ENCODE peak calls at places on chromosome 18, in seven cellular contexts. D, U, P, A, E, K and F are unnamed samples. For H3K36me3 and H3K27me3, the result is how much of the 10 kb centered on the place peaks cover.

GRCh38 chr18:4510709-4511108 is 55.6 kb upstream of the DLGAP1 start:
- DNase-seq in U (no peak), D (no peak), P (no peak), E (no peak), A (no peak), K (no peak), F (no peak)

GRCh38 chr18:23887493-23887892 is 127.1 kb upstream of the TTC39C start:
- DNase-seq in A (no peak), E (no peak), P (peak), K (no peak), D (no peak), U (no peak), F (no peak)

GRCh38 chr18:57359433-57359832 is 7.1 kb downstream of the ST8SIA3 start:
- DNase-seq in P (no peak), E (no peak), A (no peak), K (no peak), U (no peak), D (no peak), F (no peak)

GRCh38 chr18:78496095-78496494 is 483.5 kb upstream of the SALL3 start:
- DNase-seq in A (no peak), E (no peak), K (no peak), D (peak), U (no peak), P (peak), F (no peak)

GRCh38 chr18:69874058-69874457 is 73.6 kb downstream of the CD226 start:
- DNase-seq in E (peak), K (no peak), D (no peak), P (no peak), U (no peak), A (no peak), F (no peak)

GRCh38 chr18:13308369-13308768 is 89.8 kb downstream of the LDLRAD4 start:
- DNase-seq in P (no peak), U (no peak), D (no peak), A (no peak), E (no peak), K (no peak), F (no peak)

GRCh38 chr18:12921178-12921577 is 26.6 kb upstream of the SEH1L start:
- DNase-seq in D (no peak), K (no peak), E (no peak), U (peak), A (no peak), P (no peak), F (no peak)

GRCh38 chr18:56574827-56575226 is 63.6 kb downstream of the TXNL1 start:
- DNase-seq in U (no peak), K (no peak), A (no peak), E (no peak), D (no peak), P (no peak), F (no peak)

GRCh38 chr18:2850816-2851215 is 4.0 kb downstream of the EMILIN2 start:
- DNase-seq in U (no peak), K (no peak), E (peak), A (no peak), P (no peak), D (no peak), F (no peak)

GRCh38 chr18:63197246-63197791 is 122.2 kb downstream of the BCL2 start:
- DNase-seq in E (no peak), K (no peak), P (no peak), A (no peak), D (no peak), U (no peak), F (no peak)

GRCh38 chr18:4260107-4260506 is 195.0 kb downstream of the DLGAP1 start:
- DNase-seq in A (no peak), K (no peak), E (no peak), U (no peak), P (no peak), D (no peak), F (no peak)

GRCh38 chr18:47204908-47205522 is 28.9 kb upstream of the IER3IP1 start:
- DNase-seq in E (peak), P (no peak), U (peak), K (peak), A (no peak), D (no peak), F (no peak)

GRCh38 chr18:3931542-3932112 is 481.7 kb downstream of the TGIF1 start:
- DNase-seq in U (no peak), E (no peak), K (no peak), D (no peak), P (no peak), A (no peak), F (no peak)

GRCh38 chr18:33849731-33850130 is 271.7 kb downstream of the ASXL3 start:
- DNase-seq in E (no peak), P (no peak), U (no peak), K (no peak), A (no peak), D (no peak), F (no peak)

GRCh38 chr18:623760-624620 is 27.2 kb downstream of the CLUL1 start:
- DNase-seq in E (peak), D (peak), K (peak), U (peak), P (peak), A (no peak), F (no peak)

GRCh38 chr18:49023938-49024341 is 73.2 kb upstream of the SMAD7 start:
- DNase-seq in A (no peak), U (no peak), E (no peak), P (no peak), D (no peak), K (no peak), F (peak)

GRCh38 chr18:61824733-61825363 is 68.0 kb downstream of the RNF152 start:
- DNase-seq in K (no peak), E (peak), A (no peak), P (no peak), D (no peak), U (no peak), F (no peak)

GRCh38 chr18:36527740-36528455 is 230.4 kb downstream of the FHOD3 start:
- DNase-seq in K (peak), D (no peak), U (no peak), P (no peak), A (no peak), E (no peak), F (no peak)

GRCh38 chr18:48934708-48935432 is 15.9 kb downstream of the SMAD7 start:
- DNase-seq in A (no peak), K (no peak), D (no peak), U (no peak), P (no peak), E (peak), F (no peak)

GRCh38 chr18:37402735-37403099 is 162.9 kb downstream of the CELF4 start:
- DNase-seq in D (no peak), P (no peak), E (no peak), A (no peak), U (no peak), K (no peak), F (no peak)

GRCh38 chr18:13260927-13261471 is 42.4 kb downstream of the LDLRAD4 start:
- DNase-seq in U (no peak), P (no peak), E (no peak), A (no peak), D (no peak), K (no peak), F (no peak)

GRCh38 chr18:79988925-79989361 is 580 bp upstream of the TXNL4A start:
- DNase-seq in P (no peak), K (peak), A (no peak), E (peak), U (no peak), D (peak), F (no peak)

GRCh38 chr18:13629841-13630747 is 96.3 kb downstream of the FAM210A start:
- DNase-seq in D (no peak), E (peak), A (no peak), K (peak), P (peak), U (peak), F (no peak)

GRCh38 chr18:56383349-56383748 is 255.0 kb downstream of the TXNL1 start:
- DNase-seq in A (no peak), U (no peak), P (no peak), E (no peak), K (no peak), D (no peak), F (no peak)

GRCh38 chr18:8685141-8685913 is 20.0 kb upstream of the MTCL1 start:
- DNase-seq in U (no peak), A (no peak), K (no peak), E (peak), D (no peak), P (no peak), F (no peak)

GRCh38 chr18:58670561-58671121 is 624 bp upstream of the MALT1 start:
- DNase-seq in D (no peak), E (no peak), P (no peak), A (no peak), U (no peak), K (no peak), F (peak)

GRCh38 chr18:36468161-36468560 is 170.6 kb downstream of the FHOD3 start:
- DNase-seq in U (no peak), P (no peak), A (no peak), D (no peak), K (no peak), E (no peak), F (peak)

GRCh38 chr18:27887287-27887686 is 289.6 kb downstream of the CDH2 start:
- DNase-seq in U (no peak), A (no peak), K (no peak), E (peak), D (no peak), P (no peak), F (no peak)

GRCh38 chr18:7185701-7186100 is 45.2 kb upstream of the LRRC30 start:
- DNase-seq in D (no peak), E (no peak), K (no peak), A (no peak), U (no peak), P (no peak), F (no peak)

GRCh38 chr18:7000484-7001096 is 117.0 kb downstream of the LAMA1 start:
- DNase-seq in D (no peak), U (no peak), A (no peak), K (no peak), P (no peak), E (peak), F (no peak)

GRCh38 chr18:45290364-45290763 is 324.9 kb upstream of the SLC14A2 start:
- DNase-seq in K (no peak), U (no peak), A (no peak), D (no peak), P (no peak), E (no peak), F (no peak)

GRCh38 chr18:8765692-8766463 is 60.5 kb downstream of the MTCL1 start:
- DNase-seq in E (peak), P (no peak), D (no peak), A (no peak), U (no peak), K (no peak), F (peak)

GRCh38 chr18:51643483-51643882 is 446.0 kb upstream of the MEX3C start:
- DNase-seq in U (no peak), K (no peak), D (no peak), E (no peak), P (no peak), A (no peak), F (no peak)

GRCh38 chr18:48947583-48947982 is 3.2 kb downstream of the SMAD7 start:
- DNase-seq in P (no peak), E (peak), A (no peak), K (no peak), D (no peak), U (no peak), F (peak)

GRCh38 chr18:51447351-51447896 is 249.9 kb upstream of the MEX3C start:
- DNase-seq in K (no peak), D (no peak), A (no peak), E (no peak), P (no peak), U (no peak), F (no peak)

GRCh38 chr18:12842459-12843380 is 41.3 kb downstream of the PTPN2 start:
- DNase-seq in A (no peak), D (no peak), E (no peak), U (no peak), P (no peak), K (no peak), F (no peak)

GRCh38 chr18:60266558-60266957 is 106.0 kb downstream of the MC4R start:
- DNase-seq in K (no peak), E (no peak), A (no peak), D (no peak), P (no peak), U (no peak), F (no peak)

GRCh38 chr18:32175265-32175664 is 14.6 kb upstream of the MEP1B start:
- DNase-seq in U (no peak), A (no peak), K (no peak), P (no peak), D (no peak), E (no peak), F (no peak)

GRCh38 chr18:55085557-55086285 is 126.5 kb upstream of the CCDC68 start:
- DNase-seq in E (no peak), K (no peak), U (no peak), A (no peak), P (no peak), D (no peak), F (no peak)

GRCh38 chr18:55084546-55084945 is 125.3 kb upstream of the CCDC68 start:
- DNase-seq in E (no peak), K (no peak), D (no peak), A (no peak), P (no peak), U (no peak), F (no peak)

GRCh38 chr18:55079481-55080350 is 120.5 kb upstream of the CCDC68 start:
- DNase-seq in A (no peak), U (no peak), E (no peak), P (peak), D (no peak), K (no peak), F (no peak)

GRCh38 chr18:55086931-55087330 is 127.7 kb upstream of the CCDC68 start:
- DNase-seq in U (no peak), P (no peak), D (no peak), A (no peak), E (no peak), K (no peak), F (no peak)

DNA sequence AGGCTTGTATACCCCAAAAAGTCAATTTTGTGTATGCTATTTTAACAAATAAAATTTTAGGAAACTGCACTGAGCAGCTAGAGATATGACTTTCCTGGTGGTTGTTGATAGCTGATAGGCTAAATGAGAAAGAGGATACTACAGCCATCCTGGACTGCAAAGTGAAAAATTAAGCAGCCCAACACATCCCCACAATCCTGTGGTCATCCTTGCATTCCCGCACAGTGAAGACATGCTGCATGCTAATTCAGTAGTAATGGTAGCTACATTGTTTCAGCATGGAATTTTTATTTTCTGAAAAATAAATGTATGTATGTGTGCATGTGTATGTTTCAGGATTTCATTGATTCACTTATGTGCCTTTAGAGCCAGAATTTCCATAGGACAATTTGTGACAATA is 124.2 kb upstream of the CCDC68 start:
- DNase-seq in U (no peak), E (peak), P (no peak), A (no peak), D (no peak), K (no peak), F (no peak)
- H3K36me3 ChIP-seq in U (under half), E (under half), P (under half), A (under half), D (under half), K (under half), F (under half)

GRCh38 chr18:22175326-22175725 is 5.9 kb downstream of the GATA6 start:
- DNase-seq in D (no peak), K (no peak), A (no peak), U (no peak), P (no peak), E (no peak), F (no peak)

GRCh38 chr18:22173928-22174301 is 4.5 kb downstream of the GATA6 start:
- DNase-seq in P (no peak), E (no peak), D (no peak), K (no peak), A (no peak), U (no peak), F (no peak)

GRCh38 chr18:22173221-22173927 is 4.0 kb downstream of the GATA6 start:
- DNase-seq in D (no peak), K (no peak), E (no peak), P (no peak), U (no peak), A (no peak), F (no peak)

GRCh38 chr18:22176282-22176621 is 6.9 kb downstream of the GATA6 start:
- DNase-seq in E (no peak), U (no peak), D (no peak), P (no peak), A (no peak), K (no peak), F (no peak)

DNA sequence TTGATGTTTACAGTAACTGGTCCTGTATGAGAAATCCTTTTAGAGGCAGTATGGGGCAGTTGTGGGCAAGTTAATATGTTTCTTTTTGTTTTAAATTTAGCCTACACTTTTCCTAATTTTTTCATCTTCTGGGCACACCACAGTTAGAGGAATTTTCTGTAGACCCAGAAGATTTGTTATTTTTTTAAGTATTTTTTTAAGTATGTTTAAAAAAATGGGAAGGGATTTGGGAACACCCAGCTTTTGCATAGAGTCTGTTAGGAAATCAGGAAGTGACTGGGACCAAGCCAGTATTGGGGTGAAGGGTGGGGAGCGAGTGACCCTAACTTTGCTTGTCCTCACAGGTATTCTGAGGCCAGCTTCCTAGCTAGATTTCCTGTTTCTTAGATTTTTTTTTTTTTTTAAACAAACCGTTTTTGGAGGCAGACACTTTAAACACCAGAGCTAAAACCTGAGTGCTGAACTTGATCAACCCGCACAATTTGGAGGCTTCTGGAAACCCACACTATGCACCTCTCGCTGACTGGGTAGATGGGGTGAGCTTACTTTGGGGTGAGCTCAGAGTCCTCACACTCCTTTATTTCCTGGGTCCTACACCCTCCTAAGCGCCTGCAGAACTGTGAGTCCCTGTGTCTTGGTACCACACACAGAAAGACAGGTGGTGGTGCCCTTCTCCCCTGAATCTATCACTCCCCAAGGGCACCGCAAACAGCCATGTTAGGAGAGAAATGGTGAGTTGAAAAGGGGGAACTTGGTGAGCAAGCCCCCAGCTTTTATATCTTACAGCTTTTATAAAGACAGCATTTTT is 5.2 kb downstream of the GATA6 start:
- DNase-seq in D (no peak), U (no peak), P (no peak), A (no peak), K (no peak), E (no peak), F (no peak)
- H3K27me3 ChIP-seq in D (under half), U (under half), P (under half), A (under half), K (under half), E (under half), F (under half)

GRCh38 chr18:30698571-30698970 is 344.0 kb downstream of the DSC3 start:
- DNase-seq in E (no peak), D (no peak), A (no peak), U (no peak), P (no peak), K (no peak), F (no peak)
- H3K36me3 ChIP-seq in E (under half), D (under half), A (under half), U (under half), P (under half), K (under half), F (under half)

GRCh38 chr18:50307738-50308470 is 20.4 kb upstream of the CXXC1 start:
- DNase-seq in D (peak), P (peak), K (peak), U (peak), A (peak), E (peak), F (peak)

GRCh38 chr18:50311573-50312106 is 24.1 kb upstream of the CXXC1 start:
- DNase-seq in D (no peak), E (no peak), P (no peak), K (no peak), A (no peak), U (no peak), F (no peak)

GRCh38 chr18:50307400-50307737 is 19.9 kb upstream of the CXXC1 start:
- DNase-seq in U (no peak), D (no peak), K (no peak), E (no peak), A (no peak), P (no peak), F (no peak)

GRCh38 chr18:50310080-50310479 is 22.6 kb upstream of the CXXC1 start:
- DNase-seq in P (no peak), E (no peak), K (no peak), A (no peak), U (no peak), D (no peak), F (no peak)

GRCh38 chr18:50306944-50307343 is 19.5 kb upstream of the CXXC1 start:
- DNase-seq in K (no peak), E (peak), D (no peak), P (no peak), U (no peak), A (no peak), F (no peak)
- H3K27me3 ChIP-seq in K (under half), E (under half), D (under half), P (under half), U (under half), A (under half), F (under half)